ENCODE peak calls at places on chromosomes 16 and 17, in ten cellular contexts. I is sigmoid colon; X is heart right ventricle; T is effector memory CD4-positive, alpha-beta T cell; P is Peyer's patch; U is transverse colon; A is HL-60; H is stomach; D is body of pancreas; O is CD4-positive, CD25-positive, alpha-beta regulatory T cell. J is an unnamed sample.
A peak's percentile ranks its signal among the peaks of the same experiment; 100 is the strongest.

GRCh38 chr17:19752216-19753048 is 4.3 kb upstream of the ALDH3A1 start:
- DNase-seq in P (no peak), X (no peak), D (no peak), U (no peak), O (no peak), I (peak; percentile 46), T (no peak), H (no peak), A (no peak), J (no peak)

GRCh38 chr16:85655216-85656129 is 33.3 kb downstream of the GINS2 start:
- DNase-seq in O (no peak), D (no peak), I (no peak), A (no peak), P (no peak), T (no peak), H (no peak), U (no peak), X (no peak), J (no peak)

GRCh38 chr16:56547949-56548567 is 16.8 kb upstream of the MT4 start:
- DNase-seq in U (no peak), T (no peak), O (no peak), A (no peak), D (no peak), I (no peak), X (no peak), P (no peak), H (no peak), J (no peak)

GRCh38 chr16:64475627-64476351 is 646.1 kb downstream of the CDH11 start:
- DNase-seq in A (no peak), X (peak; percentile 11), U (no peak), O (no peak), I (no peak), D (no peak), P (no peak), H (no peak), T (no peak), J (no peak)

GRCh38 chr16:88331989-88332920 is 50.5 kb upstream of the ZNF469 start:
- DNase-seq in A (no peak), I (peak; percentile 87), T (no peak), D (peak; percentile 66), P (no peak), O (no peak), X (no peak), U (peak; percentile 35), H (peak; percentile 49), J (no peak)

GRCh38 chr16:50741225-50741807 is 570 bp upstream of the CYLD start:
- DNase-seq in H (no peak), A (no peak), T (no peak), X (peak; percentile 27), O (no peak), I (no peak), P (no peak), U (peak; percentile 14), D (peak; percentile 20), J (no peak)

GRCh38 chr17:43372273-43372911 is 26.4 kb upstream of the ARL4D start:
- DNase-seq in X (peak; percentile 43), T (no peak), U (peak; percentile 47), O (no peak), D (peak; percentile 47), P (peak; percentile 75), A (peak; percentile 72), I (peak; percentile 90), H (no peak), J (peak; percentile 40)

GRCh38 chr16:79897444-79898146 is 297.1 kb upstream of the MAF start:
- DNase-seq in U (peak; percentile 46), X (peak; percentile 6), P (no peak), H (no peak), I (no peak), O (no peak), A (no peak), D (peak; percentile 10), T (no peak), J (no peak)

GRCh38 chr16:11259288-11259621 is 3.3 kb upstream of the SOCS1 start:
- DNase-seq in O (no peak), D (no peak), I (no peak), T (no peak), X (no peak), A (no peak), U (peak; percentile 47), P (no peak), H (no peak), J (no peak)

DNA sequence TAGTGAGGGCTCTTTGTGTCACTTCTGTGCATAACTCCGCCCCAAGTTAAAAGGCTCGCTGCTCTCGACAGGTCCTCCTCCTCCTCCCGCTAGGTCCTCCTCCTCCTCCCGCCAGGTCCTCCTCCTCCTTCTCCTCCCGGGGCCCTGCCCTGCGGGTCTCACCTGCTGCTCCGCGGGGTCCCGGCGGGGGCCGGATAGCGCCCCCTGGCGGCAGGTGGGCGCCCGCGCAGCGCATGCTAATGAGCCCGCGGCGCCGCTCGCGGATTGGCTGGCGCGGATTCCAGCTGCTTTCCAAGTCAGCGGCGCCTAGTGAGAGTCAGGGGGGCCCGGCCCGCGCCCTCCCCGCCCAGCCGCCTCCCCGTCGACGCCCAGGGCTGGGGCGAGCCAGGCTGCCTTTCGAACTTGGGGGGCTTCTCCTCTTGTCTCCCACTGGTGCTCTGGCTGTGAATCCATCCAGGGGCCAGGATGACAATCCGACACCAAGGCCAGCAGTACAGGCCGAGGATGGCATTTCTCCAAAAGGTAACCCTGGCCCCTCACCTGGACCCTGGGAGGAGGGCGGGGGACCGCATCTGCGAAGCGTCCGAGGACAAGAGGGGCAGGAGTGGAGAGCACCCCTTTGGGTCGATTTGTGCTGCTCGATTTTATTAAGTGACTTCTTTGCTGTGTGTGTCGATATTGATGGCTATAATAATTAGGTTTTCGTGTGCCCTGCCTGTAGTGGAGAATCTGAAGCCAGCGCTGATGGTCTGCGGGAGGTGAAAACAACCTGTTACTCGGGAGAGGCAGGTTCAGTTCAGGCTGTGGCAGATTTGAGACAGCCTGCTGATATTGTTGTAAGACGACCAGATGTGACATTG is at the start of gene RGS9:
- DNase-seq in P (peak; percentile 77), I (peak; percentile 93), X (peak; percentile 74), T (peak; percentile 82), A (peak; percentile 42), O (peak; percentile 83), D (peak; percentile 93), U (peak; percentile 88), H (peak; percentile 90), J (peak; percentile 84)
- H3K27ac ChIP-seq in P (peak within 1 kb of the TSS; percentile 43), I (peak within 1 kb of the TSS; percentile 72), X (no peak within 1 kb of the TSS), T (peak within 1 kb of the TSS; percentile 20), A (no peak within 1 kb of the TSS), O (no peak within 1 kb of the TSS), D (peak within 1 kb of the TSS; percentile 33), U (peak within 1 kb of the TSS; percentile 21), H (no peak within 1 kb of the TSS), J (no peak within 1 kb of the TSS)

GRCh38 chr17:74117087-74117486 is 86.4 kb upstream of the RPL38 start:
- DNase-seq in D (no peak), O (no peak), A (no peak), H (no peak), X (no peak), T (no peak), I (peak; percentile 34), P (no peak), U (no peak), J (no peak)

GRCh38 chr17:74117999-74118421 is 85.5 kb upstream of the RPL38 start:
- DNase-seq in P (no peak), O (no peak), D (no peak), A (no peak), U (no peak), T (no peak), I (peak; percentile 20), X (no peak), H (no peak), J (no peak)

GRCh38 chr17:74115586-74115985 is 87.9 kb upstream of the RPL38 start:
- DNase-seq in I (no peak), U (no peak), X (no peak), T (no peak), D (no peak), H (no peak), A (no peak), P (no peak), O (no peak), J (no peak)

GRCh38 chr17:74114881-74115470 is 88.5 kb upstream of the RPL38 start:
- DNase-seq in A (no peak), D (no peak), I (no peak), U (no peak), X (no peak), P (no peak), T (no peak), O (no peak), H (no peak), J (no peak)

GRCh38 chr17:74116087-74116717 is 87.3 kb upstream of the RPL38 start:
- DNase-seq in A (no peak), P (no peak), D (no peak), H (no peak), I (no peak), T (no peak), X (no peak), U (no peak), O (no peak), J (no peak)
- H3K4me3 ChIP-seq in A (no peak overlapping the region), P (no peak overlapping the region), D (no peak overlapping the region), H (no peak overlapping the region), I (no peak overlapping the region), T (no peak overlapping the region), X (no peak overlapping the region), U (no peak overlapping the region), O (no peak overlapping the region), J (no peak overlapping the region)

DNA sequence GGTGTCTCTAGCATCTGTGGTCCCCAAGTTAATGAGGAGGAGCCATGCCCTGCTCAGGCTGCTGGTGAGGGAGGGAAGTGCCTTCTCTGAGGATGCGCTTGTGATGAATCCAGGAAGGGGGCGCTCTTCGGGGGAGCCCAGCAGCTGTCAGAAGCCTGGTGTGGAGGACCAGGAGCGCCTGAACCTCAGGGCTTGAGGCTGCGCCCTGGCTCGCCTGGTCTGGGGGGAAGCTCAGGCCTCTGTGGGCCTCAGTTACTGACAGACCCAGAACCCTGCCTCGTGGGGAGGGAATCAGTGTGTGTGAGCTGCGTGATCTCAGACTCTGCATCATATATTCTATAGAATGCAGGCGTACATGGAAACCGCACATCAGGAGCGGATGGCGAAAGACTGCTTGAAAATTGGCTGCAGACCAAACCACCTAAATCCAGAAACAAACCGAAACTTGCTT is 126.1 kb downstream of the SEC14L1 start:
- DNase-seq in H (no peak), I (no peak), D (no peak), A (peak; percentile 79), U (no peak), O (no peak), X (no peak), P (no peak), T (no peak), J (no peak)
- H3K27ac ChIP-seq in H (no peak overlapping the region), I (no peak overlapping the region), D (no peak overlapping the region), A (no peak overlapping the region), U (no peak overlapping the region), O (no peak overlapping the region), X (no peak overlapping the region), P (no peak overlapping the region), T (no peak overlapping the region), J (no peak overlapping the region)

DNA sequence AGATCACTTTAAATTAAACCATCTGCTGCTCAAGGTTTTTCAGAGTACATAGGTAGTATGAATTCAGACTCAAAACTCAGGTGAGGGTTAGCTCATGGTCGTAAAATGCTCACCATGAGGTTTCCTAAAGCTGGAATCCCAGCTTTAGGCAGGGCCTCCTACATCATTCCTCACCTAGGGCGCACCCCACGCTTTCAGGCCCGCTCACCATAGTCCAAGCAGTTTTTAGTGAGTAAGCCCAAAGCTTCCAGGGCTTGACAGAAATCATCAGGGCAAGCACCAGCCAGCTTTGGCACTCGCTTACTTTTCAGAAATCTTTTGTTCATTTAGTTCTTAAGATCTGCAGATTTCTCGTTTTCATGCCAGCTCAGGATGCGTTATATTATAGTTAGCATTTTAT is 89.8 kb downstream of the HIC1 start:
- DNase-seq in U (no peak), X (no peak), H (no peak), P (no peak), D (no peak), T (no peak), A (no peak), O (no peak), I (no peak), J (no peak)
- H3K4me3 ChIP-seq in U (no peak overlapping the region), X (no peak overlapping the region), H (no peak overlapping the region), P (no peak overlapping the region), D (no peak overlapping the region), T (no peak overlapping the region), A (no peak overlapping the region), O (no peak overlapping the region), I (no peak overlapping the region), J (no peak overlapping the region)

GRCh38 chr17:61413654-61414133 is 14.1 kb downstream of the TBX2 start:
- DNase-seq in H (peak; percentile 8), O (no peak), U (no peak), X (no peak), I (peak; percentile 40), A (no peak), P (peak; percentile 10), D (no peak), T (no peak), J (no peak)
- H3K27ac ChIP-seq in H (no peak overlapping the region), O (no peak overlapping the region), U (no peak overlapping the region), X (peak overlapping the region; percentile 82), I (no peak overlapping the region), A (no peak overlapping the region), P (no peak overlapping the region), D (no peak overlapping the region), T (no peak overlapping the region), J (peak overlapping the region; percentile 93)